ENCODE peak calls at places on chromosomes 5 and 9, in eight cellular contexts. V, Z, Y, K, R, F, J and S are unnamed samples.

GRCh38 chr5:111583761-111584203 is 71.4 kb upstream of the STARD4 start:
- DNase-seq in V (no peak), Z (peak), Y (no peak), K (no peak), R (no peak), F (peak), J (no peak), S (peak)

GRCh38 chr9:136093995-136094881 is 851 bp downstream of the NACC2 start:
- DNase-seq in V (no peak), Z (peak), Y (peak), K (peak), R (peak), F (peak), J (peak), S (peak)

GRCh38 chr9:6922124-6922676 is 164.4 kb downstream of the KDM4C start:
- DNase-seq in V (no peak), Z (no peak), Y (no peak), K (no peak), R (no peak), F (no peak), J (no peak), S (no peak)

GRCh38 chr9:118325757-118326156 is 621.6 kb downstream of the TLR4 start:
- DNase-seq in V (no peak), Z (no peak), Y (no peak), K (no peak), R (no peak), F (no peak), J (no peak), S (no peak)

GRCh38 chr9:133982971-133983720 is 9.0 kb downstream of the VAV2 start:
- DNase-seq in V (no peak), Z (no peak), Y (no peak), K (no peak), R (no peak), F (no peak), J (peak), S (peak)

GRCh38 chr9:94148419-94148818 is 64.2 kb downstream of the PTPDC1 start:
- DNase-seq in V (no peak), Z (no peak), Y (no peak), K (no peak), R (no peak), F (no peak), J (no peak), S (no peak)

GRCh38 chr5:78221964-78222451 is 72.5 kb downstream of the AP3B1 start:
- DNase-seq in V (no peak), Z (peak), Y (no peak), K (peak), R (no peak), F (peak), J (no peak), S (no peak)

GRCh38 chr9:130532426-130532825 is 47.0 kb upstream of the FUBP3 start:
- DNase-seq in V (no peak), Z (no peak), Y (no peak), K (no peak), R (no peak), F (no peak), J (no peak), S (no peak)

GRCh38 chr5:36599986-36600779 is 6.2 kb upstream of the SLC1A3 start:
- DNase-seq in V (no peak), Z (no peak), Y (no peak), K (no peak), R (no peak), F (peak), J (no peak), S (no peak)

GRCh38 chr9:33041459-33042188 is 16.6 kb downstream of the DNAJA1 start:
- DNase-seq in V (no peak), Z (peak), Y (no peak), K (no peak), R (no peak), F (peak), J (no peak), S (peak)

GRCh38 chr5:166979576-166979975 is 1311.9 kb upstream of the WWC1 start:
- DNase-seq in V (no peak), Z (no peak), Y (no peak), K (no peak), R (no peak), F (no peak), J (no peak), S (no peak)

GRCh38 chr9:136614967-136615623 is 47.6 kb upstream of the EGFL7 start:
- DNase-seq in V (no peak), Z (no peak), Y (no peak), K (no peak), R (no peak), F (no peak), J (no peak), S (no peak)

GRCh38 chr9:21831841-21832509 is 29.5 kb downstream of the MTAP start:
- DNase-seq in V (peak), Z (peak), Y (no peak), K (no peak), R (no peak), F (peak), J (no peak), S (peak)

GRCh38 chr5:92518318-92518913 is 1062.6 kb downstream of the NR2F1-AS1 start:
- DNase-seq in V (peak), Z (peak), Y (peak), K (peak), R (no peak), F (peak), J (no peak), S (peak)

GRCh38 chr5:178454821-178455479 is 135.2 kb downstream of the COL23A1 start:
- DNase-seq in V (no peak), Z (no peak), Y (no peak), K (no peak), R (no peak), F (no peak), J (no peak), S (no peak)

GRCh38 chr5:160315968-160316367 is 3.6 kb upstream of the CCNJL start:
- DNase-seq in V (peak), Z (peak), Y (no peak), K (no peak), R (no peak), F (no peak), J (no peak), S (peak)

GRCh38 chr9:112819635-112820496 is 69.3 kb downstream of the SNX30 start:
- DNase-seq in V (peak), Z (peak), Y (peak), K (peak), R (no peak), F (peak), J (peak), S (peak)

GRCh38 chr5:73150872-73151271 is 22.1 kb upstream of the TMEM174 start:
- DNase-seq in V (no peak), Z (no peak), Y (no peak), K (no peak), R (no peak), F (no peak), J (no peak), S (no peak)

GRCh38 chr5:139848508-139849100 is 53.0 kb downstream of the PSD2 start:
- DNase-seq in V (no peak), Z (no peak), Y (no peak), K (no peak), R (peak), F (no peak), J (no peak), S (no peak)

GRCh38 chr9:3321186-3321585 is 204.6 kb downstream of the RFX3 start:
- DNase-seq in V (no peak), Z (no peak), Y (no peak), K (no peak), R (no peak), F (no peak), J (no peak), S (no peak)

GRCh38 chr9:116576386-116576785 is 110.7 kb upstream of the TRIM32 start:
- DNase-seq in V (no peak), Z (no peak), Y (no peak), K (no peak), R (no peak), F (no peak), J (no peak), S (no peak)

GRCh38 chr5:96875805-96876291 is 452 bp upstream of the ERAP2 start:
- DNase-seq in V (no peak), Z (peak), Y (no peak), K (no peak), R (no peak), F (no peak), J (no peak), S (no peak)

GRCh38 chr5:168879929-168880328 is 300.8 kb upstream of the PANK3 start:
- DNase-seq in V (no peak), Z (no peak), Y (no peak), K (no peak), R (no peak), F (peak), J (no peak), S (no peak)

GRCh38 chr9:99013550-99013949 is 69.8 kb downstream of the COL15A1 start:
- DNase-seq in V (no peak), Z (no peak), Y (no peak), K (no peak), R (no peak), F (no peak), J (no peak), S (no peak)

GRCh38 chr9:127473932-127474331 is 22.6 kb downstream of the LRSAM1 start:
- DNase-seq in V (no peak), Z (no peak), Y (no peak), K (no peak), R (no peak), F (no peak), J (peak), S (no peak)

GRCh38 chr5:168778536-168778935 is 199.4 kb upstream of the PANK3 start:
- DNase-seq in V (no peak), Z (no peak), Y (no peak), K (no peak), R (no peak), F (no peak), J (no peak), S (no peak)

GRCh38 chr5:95928724-95929253 is 32.9 kb downstream of the ELL2 start:
- DNase-seq in V (no peak), Z (no peak), Y (no peak), K (no peak), R (no peak), F (no peak), J (no peak), S (no peak)

GRCh38 chr9:129694265-129694664 is 28.8 kb downstream of the PRRX2 start:
- DNase-seq in V (no peak), Z (no peak), Y (no peak), K (no peak), R (no peak), F (no peak), J (no peak), S (no peak)

GRCh38 chr5:51172853-51173635 is 210.2 kb upstream of the ISL1 start:
- DNase-seq in V (no peak), Z (no peak), Y (no peak), K (no peak), R (no peak), F (no peak), J (no peak), S (no peak)

GRCh38 chr9:7171461-7171860 is 413.7 kb downstream of the KDM4C start:
- DNase-seq in V (no peak), Z (no peak), Y (no peak), K (no peak), R (no peak), F (no peak), J (no peak), S (no peak)

GRCh38 chr5:14859980-14860379 is 11.6 kb downstream of the ANKH start:
- DNase-seq in V (no peak), Z (no peak), Y (no peak), K (no peak), R (no peak), F (no peak), J (no peak), S (no peak)

GRCh38 chr5:162990856-162991497 is 446.4 kb upstream of the CCNG1 start:
- DNase-seq in V (no peak), Z (no peak), Y (no peak), K (no peak), R (no peak), F (no peak), J (no peak), S (no peak)

GRCh38 chr5:2739360-2740050 is 12.0 kb downstream of the IRX2 start:
- DNase-seq in V (no peak), Z (peak), Y (peak), K (no peak), R (no peak), F (no peak), J (no peak), S (no peak)

GRCh38 chr5:65924366-65925093 is 1.8 kb upstream of the ERBIN start:
- DNase-seq in V (no peak), Z (no peak), Y (no peak), K (no peak), R (no peak), F (no peak), J (no peak), S (no peak)

GRCh38 chr9:16138961-16139441 is 586.2 kb downstream of the CCDC171 start:
- DNase-seq in V (peak), Z (peak), Y (no peak), K (no peak), R (no peak), F (peak), J (peak), S (peak)

GRCh38 chr5:149492781-149493180 is 58.5 kb downstream of the CSNK1A1 start:
- DNase-seq in V (no peak), Z (no peak), Y (no peak), K (no peak), R (no peak), F (no peak), J (no peak), S (no peak)

GRCh38 chr5:151773979-151774378 is 2.2 kb downstream of the G3BP1 start:
- DNase-seq in V (no peak), Z (no peak), Y (no peak), K (no peak), R (no peak), F (peak), J (no peak), S (no peak)

GRCh38 chr5:84287964-84288363 is 96.7 kb downstream of the EDIL3 start:
- DNase-seq in V (peak), Z (peak), Y (no peak), K (no peak), R (no peak), F (peak), J (no peak), S (peak)